ENCODE peak calls at places on chromosomes 6 and 20, in four cellular contexts. E, T, D and V are unnamed samples.

GRCh38 chr6:33983721-33984465 is 162.0 kb downstream of the GRM4 start:
- DNase-seq in E (no peak), D (no peak), T (peak), V (no peak)

GRCh38 chr20:54431545-54431944 is 43.8 kb upstream of the DOK5 start:
- DNase-seq in T (no peak), E (no peak), D (peak), V (no peak)

GRCh38 chr20:47800619-47801018 is 15.3 kb upstream of the SULF2 start:
- DNase-seq in E (no peak), T (no peak), D (no peak), V (no peak)

GRCh38 chr20:63116412-63117106 is 99.4 kb downstream of the YTHDF1 start:
- DNase-seq in D (peak), E (no peak), T (no peak), V (peak)

GRCh38 chr6:27890351-27891299 is 21.6 kb downstream of the OR2B2 start:
- DNase-seq in D (peak), T (peak), E (peak), V (peak)

GRCh38 chr6:44531447-44532015 is 144.0 kb downstream of the CDC5L start:
- DNase-seq in T (no peak), E (no peak), D (no peak), V (no peak)

GRCh38 chr20:17542993-17543412 is 11.8 kb upstream of the BFSP1 start:
- DNase-seq in D (peak), T (no peak), E (no peak), V (no peak)

GRCh38 chr20:24634855-24635254 is 165.4 kb downstream of the SYNDIG1 start:
- DNase-seq in E (no peak), T (no peak), D (peak), V (peak)

GRCh38 chr6:26240157-26240980 is 124.6 kb upstream of the BTN3A2 start:
- DNase-seq in T (peak), E (peak), D (peak), V (peak)

GRCh38 chr6:118618676-118619377 is 32.6 kb downstream of the CEP85L start:
- DNase-seq in E (peak), T (peak), D (peak), V (peak)

GRCh38 chr6:7561153-7561964 is 19.9 kb downstream of the DSP start:
- DNase-seq in E (no peak), D (peak), T (no peak), V (no peak)

GRCh38 chr6:143260857-143261256 is 189.6 kb downstream of the ADAT2 start:
- DNase-seq in T (no peak), E (no peak), D (no peak), V (no peak)

GRCh38 chr20:51013577-51014330 is 9.2 kb downstream of the KCNG1 start:
- DNase-seq in D (no peak), E (no peak), T (no peak), V (no peak)

GRCh38 chr20:10540636-10541493 is 105.8 kb downstream of the SLX4IP start:
- DNase-seq in D (peak), T (no peak), E (no peak), V (no peak)

GRCh38 chr6:150539568-150539967 is 60.1 kb upstream of the PLEKHG1 start:
- DNase-seq in D (no peak), T (no peak), E (no peak), V (no peak)

GRCh38 chr6:129497591-129498555 is 212.1 kb downstream of the ARHGAP18 start:
- DNase-seq in D (no peak), E (no peak), T (no peak), V (no peak)